ENCODE peak calls at places on chromosome 4, in four cellular contexts. I, X, T and E are unnamed samples.

GRCh38 chr4:8289956-8290700 is 20.6 kb downstream of the HTRA3 start:
- DNase-seq in X (no peak), I (no peak), T (no peak), E (no peak)

GRCh38 chr4:10204401-10205058 is 87.9 kb upstream of the WDR1 start:
- DNase-seq in T (no peak), X (no peak), I (no peak), E (peak)

GRCh38 chr4:116486401-116486800 is 599.0 kb downstream of the TRAM1L1 start:
- DNase-seq in X (no peak), T (no peak), I (no peak), E (no peak)

GRCh38 chr4:113232194-113232593 is 182.7 kb downstream of the ANK2 start:
- DNase-seq in T (no peak), I (no peak), X (no peak), E (no peak)

GRCh38 chr4:100838286-100838685 is 320.5 kb upstream of the EMCN start:
- DNase-seq in I (no peak), X (no peak), T (no peak), E (no peak)

GRCh38 chr4:80422727-80423404 is 87.3 kb downstream of the CFAP299 start:
- DNase-seq in I (no peak), X (no peak), T (no peak), E (no peak)

GRCh38 chr4:41384992-41385391 is 128.3 kb downstream of the UCHL1 start:
- DNase-seq in T (no peak), X (no peak), I (no peak), E (peak)

GRCh38 chr4:3261411-3262207 is 12.7 kb downstream of the MSANTD1 start:
- DNase-seq in T (no peak), X (no peak), I (no peak), E (no peak)

GRCh38 chr4:177251237-177251636 is 58.4 kb upstream of the NEIL3 start:
- DNase-seq in T (no peak), X (no peak), I (no peak), E (no peak)